ENCODE peak calls at places on chromosomes 1 and 21, in eight cellular contexts. L, C, S, R, Q, X, P and B are unnamed samples.

GRCh38 chr1:203351037-203351625 is at the start of gene FMOD:
- DNase-seq in Q (peak), L (peak), S (no peak), R (peak), X (no peak), C (peak), P (peak), B (peak)

GRCh38 chr1:99180915-99181314 is 83.4 kb upstream of the PLPPR4 start:
- DNase-seq in L (no peak), X (no peak), R (no peak), C (no peak), S (no peak), P (no peak), Q (no peak), B (no peak)

GRCh38 chr1:24720152-24720551 is 25.1 kb upstream of the CLIC4 start:
- DNase-seq in P (peak), X (peak), S (no peak), R (no peak), C (peak), Q (no peak), L (no peak), B (peak)

GRCh38 chr1:9755441-9755995 is 68.2 kb downstream of the CLSTN1 start:
- DNase-seq in S (no peak), Q (no peak), P (no peak), C (no peak), R (no peak), L (no peak), X (no peak), B (no peak)

GRCh38 chr1:196651079-196651478 is 764 bp upstream of the CFH start:
- DNase-seq in C (no peak), Q (no peak), X (no peak), P (no peak), R (no peak), S (no peak), L (no peak), B (no peak)

GRCh38 chr1:59549903-59550302 is 253.0 kb downstream of the FGGY start:
- DNase-seq in Q (no peak), P (peak), C (no peak), L (no peak), S (no peak), R (no peak), X (peak), B (peak)

GRCh38 chr1:79738101-79738500 is 731.6 kb upstream of the ADGRL4 start:
- DNase-seq in R (no peak), C (no peak), X (no peak), Q (no peak), L (no peak), S (no peak), P (no peak), B (no peak)

GRCh38 chr1:44775930-44776748 is 799 bp downstream of the RPS8 start:
- DNase-seq in X (no peak), S (no peak), Q (peak), R (no peak), L (no peak), P (no peak), C (no peak), B (peak)

GRCh38 chr1:42940851-42941639 is 17.6 kb downstream of the SLC2A1 start:
- DNase-seq in C (no peak), S (no peak), R (no peak), P (no peak), Q (peak), X (peak), L (no peak), B (peak)

GRCh38 chr1:175150596-175151319 is 41.8 kb downstream of the KIAA0040 start:
- DNase-seq in L (no peak), R (peak), X (no peak), P (no peak), C (no peak), S (no peak), Q (no peak), B (no peak)

GRCh38 chr1:186681806-186682205 is 1.6 kb upstream of the PTGS2 start:
- DNase-seq in P (no peak), C (no peak), R (no peak), S (no peak), L (no peak), X (no peak), Q (no peak), B (peak)

GRCh38 chr1:167196185-167196584 is 24.5 kb upstream of the POU2F1 start:
- DNase-seq in Q (no peak), S (no peak), L (no peak), C (no peak), X (peak), P (no peak), R (no peak), B (peak)

GRCh38 chr1:226605573-226605950 is 57.0 kb downstream of the STUM start:
- DNase-seq in P (peak), X (no peak), C (no peak), L (no peak), S (no peak), Q (no peak), R (no peak), B (no peak)

GRCh38 chr1:8497196-8497878 is 179.4 kb downstream of the SLC45A1 start:
- DNase-seq in X (no peak), R (no peak), S (no peak), Q (no peak), P (no peak), C (no peak), L (no peak), B (peak)

GRCh38 chr1:209607102-209607794 is 23.7 kb downstream of the CAMK1G start:
- DNase-seq in X (peak), Q (no peak), C (no peak), S (no peak), R (no peak), L (peak), P (no peak), B (no peak)

GRCh38 chr1:36836196-36836883 is 198.0 kb downstream of the GRIK3 start:
- DNase-seq in Q (no peak), S (no peak), R (no peak), P (no peak), X (no peak), L (no peak), C (no peak), B (no peak)

GRCh38 chr1:71950579-71950978 is 331.8 kb downstream of the NEGR1 start:
- DNase-seq in X (no peak), P (no peak), Q (no peak), C (no peak), L (no peak), R (no peak), S (no peak), B (no peak)

GRCh38 chr1:183676515-183677189 is 23.5 kb upstream of the APOBEC4 start:
- DNase-seq in X (peak), P (no peak), S (no peak), L (no peak), C (no peak), Q (peak), R (no peak), B (peak)

GRCh38 chr1:1270813-1271212 is 2.8 kb downstream of the UBE2J2 start:
- DNase-seq in R (no peak), C (no peak), X (no peak), Q (no peak), P (no peak), L (no peak), S (no peak), B (peak)

GRCh38 chr1:8495928-8496401 is 178.1 kb downstream of the SLC45A1 start:
- DNase-seq in S (no peak), R (no peak), P (no peak), X (no peak), L (no peak), C (no peak), Q (no peak), B (no peak)

GRCh38 chr1:172109357-172109756 is 268.1 kb downstream of the DNM3 start:
- DNase-seq in L (no peak), C (no peak), Q (no peak), R (no peak), P (no peak), S (no peak), X (no peak), B (peak)

GRCh38 chr1:195663549-195664280 is 944.5 kb downstream of the KCNT2 start:
- DNase-seq in L (no peak), S (no peak), P (no peak), Q (no peak), C (no peak), X (peak), R (no peak), B (peak)

GRCh38 chr21:17550671-17551308 is 37.9 kb downstream of the CXADR start:
- DNase-seq in C (no peak), S (no peak), Q (peak), X (peak), P (no peak), L (no peak), R (no peak), B (no peak)

GRCh38 chr21:30152792-30153191 is 13.8 kb downstream of the CLDN17 start:
- DNase-seq in X (no peak), S (no peak), R (no peak), C (no peak), L (no peak), Q (no peak), P (no peak), B (no peak)

DNA sequence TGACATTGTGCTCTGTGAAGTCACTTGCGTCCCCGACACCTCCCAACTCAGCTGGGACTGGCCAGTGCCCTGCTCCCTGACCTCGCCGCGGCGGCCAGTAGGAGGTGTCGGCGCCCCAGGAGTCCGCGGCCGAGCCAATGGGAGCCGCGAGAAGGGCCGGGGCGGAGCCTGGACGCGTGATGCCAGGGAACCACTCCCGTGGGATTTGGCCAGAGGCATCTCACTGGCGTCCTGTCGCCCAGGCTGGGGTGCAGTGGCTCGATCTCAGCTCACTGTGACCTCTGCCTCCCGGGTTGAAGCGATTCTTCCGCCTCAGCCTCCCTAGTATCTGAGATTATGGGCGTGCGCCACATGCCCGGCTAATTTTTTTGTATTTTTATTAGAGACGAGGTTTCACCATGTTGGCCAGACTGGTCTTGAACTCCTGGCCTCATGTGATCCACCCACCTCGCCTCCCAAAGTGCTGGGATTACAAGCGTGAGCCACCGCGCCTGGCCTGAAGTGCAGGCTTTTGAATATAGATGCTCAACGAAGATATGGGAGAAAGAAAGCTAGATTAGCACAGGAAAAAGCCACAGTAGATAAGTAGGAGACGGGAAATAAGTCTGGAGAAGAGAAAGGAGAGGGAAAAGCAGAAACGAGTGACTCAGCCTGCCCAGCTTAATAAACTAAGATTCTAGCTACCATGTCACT is 38.0 kb downstream of the ZBTB8OS start:
- DNase-seq in R (peak), L (peak), P (peak), X (peak), C (peak), S (peak), Q (peak), B (peak)
- TF ChIP-seq CTCF in R (no peak), L (peak), P (peak), X (peak), C (peak), S (peak), Q (peak), B (peak)

GRCh38 chr1:161309868-161310267 is at the start of gene MPZ:
- DNase-seq in S (no peak), C (no peak), Q (no peak), L (no peak), X (no peak), R (no peak), P (no peak), B (no peak)

GRCh38 chr1:161307230-161307768 is 2.5 kb downstream of the MPZ start:
- DNase-seq in P (no peak), S (no peak), Q (no peak), C (no peak), L (peak), X (peak), R (no peak), B (peak)

GRCh38 chr1:161307892-161308638 is 1.7 kb downstream of the MPZ start:
- DNase-seq in Q (no peak), X (no peak), R (no peak), P (no peak), L (no peak), S (no peak), C (no peak), B (peak)

GRCh38 chr1:161304927-161305871 is 4.6 kb downstream of the MPZ start:
- DNase-seq in R (peak), X (no peak), P (no peak), L (peak), S (no peak), Q (no peak), C (no peak), B (no peak)

DNA sequence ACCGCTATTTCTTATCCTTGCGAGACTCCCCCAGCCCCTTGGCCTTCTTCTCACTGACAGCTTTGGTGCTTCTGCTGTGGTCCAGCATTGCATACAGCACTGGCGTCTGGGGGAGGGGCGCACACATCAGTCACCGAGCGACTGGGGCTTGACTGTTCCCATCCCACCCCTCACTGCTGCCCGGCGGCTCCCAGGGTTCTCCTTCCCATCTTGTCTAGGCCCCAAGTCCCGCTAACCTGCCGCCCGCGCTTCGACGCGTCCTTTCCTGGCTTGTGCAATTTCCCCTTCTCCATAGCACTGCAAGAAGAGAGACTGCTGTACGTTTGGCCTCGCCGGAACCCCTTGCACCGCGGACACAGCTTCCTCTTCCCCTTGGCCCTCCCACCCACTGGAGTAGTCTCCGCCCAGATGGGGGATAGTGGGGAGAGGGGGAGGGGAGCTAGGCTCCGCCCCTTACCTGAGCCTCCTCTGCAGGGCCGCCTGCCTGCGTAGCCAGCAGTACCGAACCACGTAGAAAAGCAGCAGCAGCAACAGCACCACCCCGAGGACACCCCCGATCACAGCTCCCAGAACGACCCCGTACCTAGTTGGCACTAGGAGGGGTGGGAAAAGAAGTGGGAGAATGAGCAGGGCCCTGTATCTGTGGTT is 3.8 kb downstream of the MPZ start:
- DNase-seq in R (peak), S (peak), Q (no peak), C (peak), X (no peak), L (peak), P (peak), B (peak)
- TF ChIP-seq CTCF in R (peak), S (peak), Q (no peak), C (peak), X (peak), L (peak), P (no peak), B (peak)

GRCh38 chr1:3482590-3482899 is 28.1 kb downstream of the ARHGEF16 start:
- DNase-seq in R (peak), X (no peak), P (no peak), C (no peak), Q (no peak), L (no peak), S (no peak), B (no peak)
- TF ChIP-seq CTCF in R (no peak), X (peak), P (no peak), C (no peak), Q (no peak), L (no peak), S (no peak), B (no peak)

GRCh38 chr1:220123889-220124288 is 30.0 kb downstream of the IARS2 start:
- DNase-seq in L (no peak), C (no peak), Q (peak), S (no peak), X (no peak), R (peak), P (no peak), B (no peak)
- TF ChIP-seq CTCF in L (peak), C (peak), Q (peak), S (peak), X (peak), R (peak), P (no peak), B (peak)

GRCh38 chr1:67701876-67702275 is 16.9 kb downstream of the GADD45A start:
- DNase-seq in C (no peak), S (no peak), X (no peak), P (no peak), L (no peak), Q (no peak), R (no peak), B (no peak)

GRCh38 chr1:67700220-67700619 is 15.2 kb downstream of the GADD45A start:
- DNase-seq in S (no peak), P (no peak), Q (no peak), C (no peak), X (no peak), R (no peak), L (no peak), B (no peak)

GRCh38 chr1:67696708-67697107 is 11.7 kb downstream of the GADD45A start:
- DNase-seq in X (no peak), L (no peak), R (no peak), C (no peak), P (no peak), S (no peak), Q (no peak), B (no peak)

GRCh38 chr1:67704351-67704750 is 19.4 kb downstream of the GADD45A start:
- DNase-seq in L (no peak), R (no peak), Q (no peak), S (no peak), C (no peak), P (no peak), X (no peak), B (no peak)

DNA sequence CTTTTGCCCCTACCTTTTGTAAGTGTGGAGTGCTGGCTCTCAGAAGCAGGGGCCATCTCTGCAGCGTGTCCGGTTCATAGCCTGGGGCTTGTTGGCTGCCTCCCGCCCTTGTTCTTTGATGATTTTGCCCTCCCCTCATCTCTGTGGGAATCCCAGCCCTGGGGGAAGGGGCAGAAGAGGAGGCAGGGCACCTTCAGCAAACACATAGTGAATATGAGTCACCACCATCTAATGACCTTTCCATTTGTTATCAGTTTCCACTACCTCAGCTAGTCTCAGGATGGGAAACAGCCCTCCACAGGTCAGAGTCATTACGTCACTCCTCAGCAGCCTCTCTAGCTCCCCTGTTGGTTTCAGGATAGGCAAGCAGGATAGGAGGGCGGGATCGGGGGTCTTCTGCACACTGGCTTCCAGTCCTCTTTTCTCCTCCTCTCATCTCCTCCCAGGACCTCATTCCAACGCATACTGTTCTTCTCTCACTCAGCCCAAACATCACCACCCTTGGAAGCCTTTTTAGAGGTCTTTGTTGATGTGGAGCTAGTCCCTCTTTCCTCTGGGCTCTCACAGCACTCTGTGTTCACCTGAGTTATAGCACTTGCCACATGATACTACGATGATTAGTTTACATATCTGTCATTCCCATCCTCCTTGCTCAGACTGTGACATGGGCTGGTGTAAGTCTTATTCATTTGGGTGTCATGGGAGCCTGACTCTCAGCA is 15.8 kb downstream of the GADD45A start:
- DNase-seq in R (peak), X (peak), S (peak), Q (peak), L (peak), C (no peak), P (no peak), B (peak)
- TF ChIP-seq CTCF in R (peak), X (peak), S (peak), Q (peak), L (no peak), C (peak), P (no peak), B (no peak)